ENCODE peak calls at places on chromosomes 7 and 10, in six cellular contexts. P is CD8-positive, alpha-beta T cell; V is AG10803; S is transverse colon; N is OCI-LY7; Q is cardiac fibroblast. R is an unnamed sample.

GRCh38 chr7:106545275-106545674 is 115.7 kb downstream of the CCDC71L start:
- DNase-seq in Q (no peak), N (no peak), V (no peak), S (no peak), P (no peak), R (no peak)

GRCh38 chr10:124174673-124175645 is 81.6 kb upstream of the CHST15 start:
- DNase-seq in P (peak), Q (no peak), N (no peak), S (no peak), V (peak), R (no peak)

GRCh38 chr10:102449321-102450123 is 1.8 kb downstream of the C10orf95 start:
- DNase-seq in S (peak), N (peak), Q (peak), P (peak), V (peak), R (peak)

GRCh38 chr7:27670177-27670576 is 7.5 kb upstream of the HIBADH start:
- DNase-seq in V (no peak), S (no peak), P (no peak), Q (no peak), N (no peak), R (no peak)

GRCh38 chr7:105691692-105692564 is 110.6 kb upstream of the EFCAB10 start:
- DNase-seq in Q (peak), S (peak), P (peak), N (peak), V (peak), R (peak)

GRCh38 chr7:91085175-91085574 is 179.1 kb upstream of the FZD1 start:
- DNase-seq in N (no peak), Q (no peak), V (no peak), S (no peak), P (no peak), R (no peak)

GRCh38 chr7:50321678-50322077 is 17.2 kb downstream of the IKZF1 start:
- DNase-seq in S (no peak), V (no peak), Q (no peak), N (no peak), P (no peak), R (no peak)

GRCh38 chr10:48390005-48390871 is 83.8 kb downstream of the MAPK8 start:
- DNase-seq in Q (no peak), N (no peak), S (no peak), P (no peak), V (no peak), R (no peak)

GRCh38 chr10:23238015-23238414 is 45.9 kb downstream of the PTF1A start:
- DNase-seq in S (no peak), N (no peak), V (no peak), Q (no peak), P (no peak), R (no peak)

GRCh38 chr10:12418725-12419278 is 69.5 kb downstream of the CAMK1D start:
- DNase-seq in S (no peak), Q (no peak), N (no peak), P (no peak), V (no peak), R (no peak)
- H3K4me3 ChIP-seq in S (no peak), Q (no peak), N (no peak), P (no peak), V (no peak), R (no peak)

DNA sequence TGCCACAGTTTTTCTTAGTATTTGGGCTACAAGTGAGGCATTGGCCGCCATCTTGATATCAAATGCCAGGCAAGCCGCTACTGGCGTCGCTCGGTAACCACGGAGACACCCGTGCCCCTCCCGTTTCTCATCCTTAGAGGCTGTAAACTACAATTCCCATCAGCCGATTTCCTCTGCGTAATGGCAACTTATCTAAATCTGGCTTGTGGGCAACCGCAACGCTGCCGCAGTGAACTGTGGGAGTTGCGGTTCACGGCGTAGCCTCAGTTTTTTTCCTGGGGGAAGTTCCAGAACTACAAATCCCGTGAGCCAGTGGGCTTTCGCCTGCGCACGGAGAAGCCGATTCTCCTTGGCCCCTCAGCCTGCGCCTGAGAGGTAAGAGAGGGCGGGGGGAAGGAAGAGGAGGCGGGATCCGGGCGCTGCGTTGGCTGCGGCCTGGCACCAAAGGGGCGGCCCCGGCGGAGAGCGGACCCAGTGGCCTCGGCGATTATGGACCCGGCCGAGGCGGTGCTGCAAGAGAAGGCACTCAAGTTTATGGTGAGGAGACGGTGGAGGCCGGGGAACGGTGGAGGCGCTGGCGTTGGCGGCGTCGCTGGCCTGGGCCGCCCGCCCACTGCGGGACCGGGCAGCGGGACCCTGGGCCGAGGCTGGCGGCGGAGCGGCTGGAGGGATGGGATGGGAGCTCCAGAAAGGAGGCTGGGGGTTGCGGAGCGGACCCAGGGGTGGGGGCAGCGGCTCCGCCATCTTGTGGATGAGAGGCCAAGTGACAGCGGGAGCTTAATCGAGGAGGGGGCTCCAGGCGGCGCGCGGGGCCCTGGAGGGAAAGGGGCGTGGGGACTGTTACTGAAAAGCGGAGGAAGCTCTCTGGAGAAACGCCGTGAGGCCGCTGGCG is at the start of gene BTRC:
- DNase-seq in N (peak), V (peak), P (peak), S (peak), Q (peak), R (peak)
- TF ChIP-seq CTCF in N (peak), V (no peak), P (no peak), S (peak), Q (no peak), R (no peak)

GRCh38 chr10:122140941-122141623 is 130.0 kb upstream of the BTBD16 start:
- DNase-seq in S (peak), V (peak), Q (peak), N (no peak), P (no peak), R (peak)

GRCh38 chr10:122143238-122143841 is 127.8 kb upstream of the BTBD16 start:
- DNase-seq in Q (no peak), P (no peak), N (no peak), V (no peak), S (no peak), R (no peak)

GRCh38 chr10:122142652-122143237 is 128.4 kb upstream of the BTBD16 start:
- DNase-seq in S (no peak), P (no peak), Q (no peak), N (peak), V (no peak), R (no peak)

GRCh38 chr10:122140477-122140902 is 130.6 kb upstream of the BTBD16 start:
- DNase-seq in V (peak), N (no peak), Q (peak), P (no peak), S (no peak), R (peak)

DNA sequence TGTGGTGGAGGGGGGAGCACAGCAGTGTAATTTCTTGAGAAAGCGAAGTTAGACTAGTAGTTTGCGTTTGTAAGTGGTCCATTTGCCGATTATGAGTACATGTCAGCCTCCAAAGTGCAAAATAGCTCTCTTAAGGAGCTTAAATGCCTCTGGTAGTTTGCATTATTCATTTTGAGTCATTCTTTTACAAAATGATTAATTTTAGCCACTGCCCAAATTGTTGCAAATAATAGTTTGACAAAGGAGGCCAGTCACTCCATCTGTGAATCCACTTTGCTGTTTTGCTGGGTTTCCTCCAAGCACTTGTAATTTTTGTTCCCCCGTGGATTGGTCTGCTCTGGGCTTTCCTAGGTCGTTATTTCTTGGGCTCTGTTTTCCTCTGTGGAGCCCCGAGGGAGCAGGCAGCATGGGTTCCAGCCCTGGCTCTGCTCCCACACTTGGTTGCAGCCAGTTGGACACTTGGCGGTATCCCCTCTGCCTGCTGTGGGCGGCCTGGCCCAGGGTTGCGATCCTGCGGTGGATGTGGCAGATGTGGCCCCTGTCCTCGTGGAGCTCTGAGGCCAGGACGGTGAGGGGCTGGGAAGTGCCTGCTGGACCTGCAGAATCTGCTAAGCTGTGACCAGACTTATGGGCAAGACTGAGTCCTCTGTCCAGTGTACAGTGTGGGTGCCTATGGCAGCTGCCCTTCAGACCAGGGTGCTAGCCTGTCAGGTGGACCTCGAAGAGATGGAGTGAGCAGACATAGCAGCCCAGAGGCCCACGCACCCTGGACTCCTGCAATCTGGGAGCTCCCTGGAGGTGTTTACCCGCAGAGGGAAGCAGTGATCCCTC is 129.1 kb upstream of the BTBD16 start:
- DNase-seq in P (no peak), Q (no peak), N (no peak), V (peak), S (no peak), R (no peak)
- H3K4me3 ChIP-seq in P (no peak), Q (no peak), N (no peak), V (no peak), S (no peak), R (no peak)

GRCh38 chr10:26451903-26452302 is 13.8 kb downstream of the APBB1IP start:
- DNase-seq in Q (no peak), P (no peak), N (no peak), S (no peak), V (no peak), R (no peak)

GRCh38 chr10:26449726-26450125 is 11.6 kb downstream of the APBB1IP start:
- DNase-seq in Q (no peak), P (no peak), S (no peak), V (no peak), N (peak), R (no peak)

GRCh38 chr10:26446258-26446657 is 8.1 kb downstream of the APBB1IP start:
- DNase-seq in N (peak), S (no peak), Q (no peak), V (no peak), P (no peak), R (no peak)

GRCh38 chr10:26448292-26448691 is 10.2 kb downstream of the APBB1IP start:
- DNase-seq in S (no peak), Q (no peak), N (peak), P (no peak), V (no peak), R (no peak)

DNA sequence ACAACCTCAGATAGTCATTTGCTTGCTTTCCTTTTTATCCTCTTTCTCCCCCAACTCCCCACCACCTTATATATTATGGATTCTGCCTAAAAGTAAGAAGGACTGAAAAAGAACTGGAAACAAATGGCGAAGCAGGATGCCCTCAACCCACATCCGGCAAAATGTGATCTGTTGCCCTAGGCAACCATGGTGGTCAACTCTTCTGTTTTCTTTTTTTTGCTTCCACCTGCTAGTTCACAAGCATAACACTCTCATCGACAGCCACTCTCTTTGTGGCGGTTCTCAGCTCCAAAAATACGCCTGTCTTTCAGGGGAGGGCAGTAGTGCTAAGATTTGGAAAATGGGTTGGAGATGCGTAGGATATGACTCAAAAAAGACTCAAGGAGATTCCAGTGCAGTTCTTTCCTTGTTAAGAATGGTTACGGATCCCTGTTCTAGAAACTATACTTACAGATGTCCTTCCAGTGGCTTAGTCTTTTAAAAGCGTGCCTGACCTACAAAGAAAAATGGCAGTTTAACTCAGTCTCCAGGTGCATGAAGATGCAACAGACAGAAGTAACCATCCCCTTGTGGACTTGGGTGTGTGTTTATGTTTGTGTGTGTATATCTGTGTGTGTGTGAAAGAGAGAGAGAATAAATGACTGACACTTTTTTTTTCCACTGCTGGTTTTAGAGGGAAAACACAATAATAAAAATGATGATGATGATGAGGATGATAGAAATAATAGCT is 10.7 kb downstream of the APBB1IP start:
- DNase-seq in V (no peak), N (peak), P (peak), Q (no peak), S (peak), R (no peak)
- TF ChIP-seq CTCF in V (no peak), N (peak), P (no peak), Q (no peak), S (no peak), R (no peak)

GRCh38 chr10:123134915-123135414 is 805 bp upstream of the HMX3 start:
- DNase-seq in N (no peak), S (no peak), V (no peak), Q (no peak), P (no peak), R (no peak)
- H3K4me3 ChIP-seq in N (peak), S (peak), V (no peak), Q (no peak), P (peak), R (peak)

DNA sequence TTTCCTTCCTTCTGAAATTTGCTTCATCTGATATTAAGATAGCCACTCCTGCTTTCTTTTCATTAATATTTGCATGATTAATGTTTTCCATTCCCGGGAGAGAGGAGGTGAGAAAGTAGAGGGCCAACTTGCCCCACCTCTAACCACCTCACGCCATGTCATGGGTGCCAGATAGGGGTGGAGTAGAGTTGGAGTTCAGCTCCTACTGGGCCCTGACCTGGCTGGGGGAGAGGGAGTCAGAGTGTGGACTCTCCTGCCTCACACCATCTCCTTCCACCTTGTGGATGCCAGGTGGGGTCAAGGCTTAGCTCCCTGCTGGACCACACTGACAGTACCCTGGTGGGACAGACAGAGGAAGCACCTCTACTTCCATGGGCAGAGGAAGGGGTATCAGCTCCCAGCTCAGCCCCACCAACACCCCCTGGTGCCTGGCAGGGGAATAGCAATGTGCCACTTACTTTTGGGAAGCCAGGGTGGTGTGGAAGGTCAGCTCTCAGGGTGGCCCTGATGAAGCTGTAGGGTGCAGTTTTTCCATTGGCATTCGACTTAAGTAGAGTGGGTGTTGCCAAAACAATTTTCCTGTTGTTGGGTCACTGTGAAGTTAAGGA is 28.0 kb downstream of the CHST12 start:
- DNase-seq in S (no peak), P (peak), V (no peak), N (peak), Q (no peak), R (peak)
- TF ChIP-seq CTCF in S (peak), P (peak), V (peak), N (peak), Q (peak), R (peak)

DNA sequence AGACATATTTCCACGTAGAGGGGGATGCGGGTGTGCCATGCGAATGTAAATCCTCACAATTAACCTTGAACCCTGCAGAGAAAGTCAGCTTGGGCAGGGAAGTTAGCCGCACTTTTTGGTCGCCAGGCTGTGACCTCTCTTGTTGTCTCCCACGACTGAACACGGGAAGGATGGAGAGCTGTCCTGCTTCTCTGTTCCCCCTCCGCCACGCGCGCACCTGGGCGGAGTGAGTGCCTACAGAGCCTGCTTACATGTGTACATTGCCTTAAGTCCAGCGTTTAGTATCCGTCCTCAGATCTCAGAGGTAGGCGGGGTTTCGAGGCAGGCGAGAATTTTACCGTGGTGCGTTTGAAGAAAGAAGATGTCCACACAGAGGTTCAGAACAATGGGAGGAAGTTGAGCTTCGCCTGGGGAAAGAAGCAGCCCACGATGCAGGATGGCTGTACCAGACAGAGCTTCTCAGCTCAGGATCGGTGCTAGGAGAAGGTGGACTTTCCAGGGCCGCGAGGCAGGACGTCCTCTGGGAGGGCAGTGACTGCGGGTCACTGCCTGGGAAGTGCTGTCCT is 482 bp upstream of the ERCC6 start:
- DNase-seq in S (peak), P (no peak), Q (peak), V (peak), N (peak), R (peak)
- H3K4me3 ChIP-seq in S (peak), P (peak), Q (peak), V (peak), N (peak), R (peak)

DNA sequence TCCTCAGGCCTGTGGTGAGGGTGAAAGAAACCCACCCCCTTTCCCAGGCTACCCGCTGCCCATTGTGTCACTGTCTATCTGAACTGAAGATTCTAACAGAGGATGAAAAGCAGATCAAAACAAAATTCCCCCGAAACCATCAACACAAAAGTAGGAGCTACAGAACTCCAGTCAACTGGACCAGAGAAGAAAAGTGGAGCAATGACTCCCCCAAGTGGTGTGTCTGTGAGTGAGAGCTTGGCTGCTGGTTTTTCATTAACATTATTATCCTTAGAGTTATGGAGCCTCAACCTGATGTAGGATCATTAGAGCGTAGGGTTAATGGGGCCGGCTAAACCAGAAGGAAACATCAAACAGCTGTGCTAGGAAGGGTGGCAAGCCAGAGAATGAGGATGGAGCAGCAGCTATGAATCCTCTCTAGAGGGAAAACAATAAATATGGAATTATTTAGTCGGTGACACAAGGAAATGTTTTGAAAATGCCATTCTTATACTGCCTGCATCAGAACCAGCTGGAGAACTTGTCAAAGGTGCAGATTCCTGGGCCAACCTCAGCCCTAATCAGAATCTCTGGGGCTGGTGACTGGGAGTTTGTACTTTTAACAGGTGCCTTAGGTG is 38.3 kb downstream of the AKR1B1 start:
- DNase-seq in V (peak), Q (peak), S (peak), P (no peak), N (peak), R (peak)
- TF ChIP-seq CTCF in V (peak), Q (peak), S (peak), P (no peak), N (peak), R (peak)

GRCh38 chr7:3564231-3564630 is 263.2 kb downstream of the SDK1 start:
- DNase-seq in S (no peak), P (no peak), V (no peak), N (no peak), Q (no peak), R (no peak)
- H3K4me3 ChIP-seq in S (no peak), P (no peak), V (no peak), N (no peak), Q (no peak), R (no peak)

GRCh38 chr10:16916496-16916895 is 99.3 kb upstream of the RSU1 start:
- DNase-seq in V (no peak), N (no peak), S (no peak), Q (no peak), P (no peak), R (no peak)
- TF ChIP-seq CTCF in V (no peak), N (no peak), S (no peak), Q (no peak), P (no peak), R (no peak)

R was measured in fibroblast of pulmonary artery.